ENCODE peak calls at places on chromosomes 2 and 18, in eight cellular contexts. C is choroid plexus epithelial cell, K is cardiac muscle cell, H is heart right ventricle, V is K562, D is fibroblast of the aortic adventitia, L is osteocyte, J is epithelial cell of esophagus. W is an unnamed sample.

GRCh38 chr2:15195723-15196270 is 365.3 kb downstream of the NBAS start:
- DNase-seq in J (peak; percentile 40), K (no peak), V (no peak), D (no peak), L (no peak), H (no peak), C (no peak), W (peak; percentile 20)

GRCh38 chr2:234705108-234705507 is 208.2 kb upstream of the ARL4C start:
- DNase-seq in K (no peak), H (no peak), J (peak; percentile 83), L (peak; percentile 49), C (peak; percentile 41), D (peak; percentile 37), V (no peak), W (peak; percentile 91)

GRCh38 chr2:238895361-238895882 is 47.5 kb downstream of the TWIST2 start:
- DNase-seq in C (no peak), H (no peak), J (no peak), K (no peak), V (no peak), D (no peak), L (no peak), W (no peak)

GRCh38 chr2:130150181-130151144 is 5.6 kb upstream of the CCDC74B start:
- DNase-seq in H (no peak), J (no peak), K (no peak), L (no peak), V (no peak), D (no peak), C (no peak), W (no peak)

GRCh38 chr2:209423562-209424541 is at the start of gene MAP2:
- DNase-seq in H (peak; percentile 89), L (peak; percentile 96), J (peak; percentile 87), K (peak; percentile 90), V (peak; percentile 58), C (peak; percentile 81), D (peak; percentile 74), W (peak; percentile 61)

GRCh38 chr2:33848486-33848885 is 249.4 kb upstream of the FAM98A start:
- DNase-seq in C (peak; percentile 1), H (no peak), D (peak; percentile 45), K (no peak), V (no peak), L (no peak), J (peak; percentile 55), W (peak; percentile 82)

GRCh38 chr2:54675738-54676137 is 47.7 kb upstream of the EML6 start:
- DNase-seq in L (peak; percentile 64), H (peak; percentile 62), C (no peak), J (peak; percentile 61), D (peak; percentile 9), K (no peak), V (no peak), W (peak; percentile 63)

GRCh38 chr2:20990446-20990988 is 53.4 kb downstream of the APOB start:
- DNase-seq in C (no peak), V (no peak), L (no peak), J (no peak), K (no peak), D (no peak), H (no peak), W (no peak)

GRCh38 chr2:109728809-109729208 is 65.3 kb upstream of the RGPD5 start:
- DNase-seq in J (no peak), L (no peak), K (no peak), D (peak; percentile 39), C (peak; percentile 6), H (no peak), V (no peak), W (no peak)

GRCh38 chr2:16756831-16757644 is 91.4 kb upstream of the CYRIA start:
- DNase-seq in V (peak; percentile 82), H (peak; percentile 81), C (peak; percentile 87), K (peak; percentile 82), L (peak; percentile 87), J (peak; percentile 72), D (peak; percentile 60), W (peak; percentile 48)
- TF ChIP-seq CTCF in V (peak; percentile 90), H (peak; percentile 93), C (peak; percentile 96), K (peak; percentile 80), L (peak; percentile 93), J (peak; percentile 86), D (peak; percentile 77), W (peak; percentile 80)

DNA sequence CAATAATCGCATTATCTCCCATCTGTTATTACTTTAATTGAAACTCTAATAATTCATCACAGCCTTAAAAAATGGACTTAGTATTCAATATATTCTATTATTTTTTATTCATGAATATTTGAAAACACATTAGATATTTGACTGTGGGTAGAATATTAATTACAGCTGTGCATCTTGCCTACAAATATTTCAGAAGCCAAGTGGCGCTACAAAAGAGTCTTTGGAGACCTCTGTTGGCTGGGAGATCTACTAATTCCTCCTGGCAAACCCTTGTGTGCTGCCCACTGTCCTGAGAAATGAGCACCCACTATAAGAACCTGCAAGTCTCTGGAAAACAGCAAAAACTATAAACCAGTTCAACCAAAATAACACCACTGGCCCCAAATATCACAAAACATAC is 54.5 kb downstream of the PRELID3A start:
- DNase-seq in D (no peak), L (no peak), V (no peak), K (no peak), C (no peak), J (no peak), H (no peak), W (no peak)
- TF ChIP-seq CTCF in D (no peak), L (no peak), V (no peak), K (no peak), C (no peak), J (no peak), H (no peak), W (no peak)

DNA sequence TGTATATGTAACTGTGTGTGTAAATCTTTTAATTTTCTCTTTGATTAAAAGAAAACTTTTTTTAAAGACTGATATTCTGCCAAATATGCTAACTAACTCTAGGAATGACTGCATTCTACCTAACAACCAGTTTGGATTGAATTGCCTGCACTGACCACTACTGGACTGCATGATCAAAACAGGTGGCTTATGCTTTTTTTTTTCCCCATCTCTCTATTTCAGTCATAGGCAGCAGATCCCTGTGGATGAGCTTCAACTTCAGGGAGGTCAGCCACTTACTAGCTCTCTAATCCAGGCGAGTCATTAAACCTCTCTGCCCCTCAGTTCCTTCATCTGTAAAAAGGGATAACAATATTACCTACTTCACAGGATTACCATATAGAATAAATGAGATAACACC is 138.6 kb upstream of the SERTAD2 start:
- DNase-seq in L (no peak), D (no peak), V (no peak), H (no peak), K (no peak), J (no peak), C (peak; percentile 25), W (no peak)
- TF ChIP-seq CTCF in L (no peak), D (no peak), V (peak; percentile 33), H (no peak), K (no peak), J (no peak), C (peak; percentile 18), W (no peak)

GRCh38 chr2:168336786-168337388 is 89.5 kb upstream of the STK39 start:
- DNase-seq in L (no peak), C (peak; percentile 42), H (peak; percentile 17), D (no peak), V (no peak), J (peak; percentile 92), K (peak; percentile 57), W (peak; percentile 88)
- TF ChIP-seq CTCF in L (peak; percentile 39), C (peak; percentile 70), H (peak; percentile 31), D (no peak), V (peak; percentile 60), J (peak; percentile 88), K (peak; percentile 26), W (peak; percentile 88)

GRCh38 chr2:160292225-160292624 is 92.2 kb upstream of the ITGB6 start:
- DNase-seq in C (peak; percentile 72), D (peak; percentile 69), L (no peak), H (no peak), J (no peak), V (no peak), K (no peak), W (no peak)
- TF ChIP-seq CTCF in C (peak; percentile 48), D (peak; percentile 27), L (no peak), H (no peak), J (no peak), V (no peak), K (peak; percentile 34), W (no peak)

GRCh38 chr2:127347734-127348392 is 39.9 kb downstream of the MAP3K2 start:
- DNase-seq in V (no peak), L (no peak), H (no peak), J (no peak), C (no peak), K (no peak), D (no peak), W (no peak)

GRCh38 chr2:127347000-127347399 is 40.8 kb downstream of the MAP3K2 start:
- DNase-seq in C (no peak), J (no peak), D (no peak), V (no peak), H (no peak), K (no peak), L (no peak), W (no peak)

GRCh38 chr2:127342101-127342500 is 45.7 kb downstream of the MAP3K2 start:
- DNase-seq in K (no peak), V (no peak), D (no peak), H (no peak), L (no peak), J (no peak), C (peak; percentile 13), W (no peak)

GRCh38 chr2:127348421-127349000 is 39.3 kb downstream of the MAP3K2 start:
- DNase-seq in C (peak; percentile 27), J (peak; percentile 23), V (no peak), H (no peak), K (no peak), D (peak; percentile 36), L (no peak), W (peak; percentile 13)

GRCh38 chr2:127343277-127343676 is 44.5 kb downstream of the MAP3K2 start:
- DNase-seq in L (no peak), H (no peak), V (no peak), K (no peak), J (no peak), C (no peak), D (no peak), W (no peak)
- TF ChIP-seq CTCF in L (no peak), H (no peak), V (no peak), K (no peak), J (no peak), C (no peak), D (no peak), W (no peak)

DNA sequence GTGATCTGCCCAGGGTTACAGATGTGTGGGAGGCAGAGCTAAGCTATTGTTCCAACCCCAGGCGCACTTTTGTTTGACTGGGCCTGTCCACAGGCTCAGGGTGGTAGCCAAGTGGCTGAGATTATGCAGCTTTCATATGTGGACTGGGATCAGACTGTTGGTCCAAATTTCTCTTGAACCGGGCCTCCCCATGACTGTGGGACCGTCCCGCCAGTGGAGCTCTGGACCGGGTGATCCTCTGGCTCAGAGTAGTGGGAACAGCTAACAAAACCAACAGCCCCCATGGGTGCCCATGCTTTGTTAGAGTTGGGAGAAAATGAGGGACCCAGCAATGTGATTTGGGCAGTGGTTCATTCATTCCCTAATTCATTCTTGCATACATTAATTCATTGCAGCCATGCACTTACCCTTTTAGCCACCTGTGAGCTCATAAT is 86.8 kb upstream of the HS6ST1 start:
- DNase-seq in J (no peak), L (no peak), H (no peak), D (no peak), V (no peak), C (no peak), K (no peak), W (no peak)
- TF ChIP-seq CTCF in J (no peak), L (no peak), H (no peak), D (no peak), V (no peak), C (no peak), K (no peak), W (no peak)

GRCh38 chr2:111120253-111121027 is at the start of gene BCL2L11:
- DNase-seq in D (peak; percentile 87), K (peak; percentile 96), V (peak; percentile 95), J (peak; percentile 97), C (peak; percentile 94), L (peak; percentile 97), H (peak; percentile 92), W (peak; percentile 81)
- TF ChIP-seq CTCF in D (no peak), K (peak; percentile 29), V (peak; percentile 70), J (no peak), C (no peak), L (peak; percentile 37), H (peak; percentile 11), W (peak; percentile 1)